ENCODE peak calls at places on chromosomes 1 and 21, in ten cellular contexts. J is endothelial cell of umbilical vein, O is epithelial cell of esophagus, L is GM13977, N is coronary artery, E is pancreas, Q is mucosa of descending colon, C is psoas muscle, D is fibroblast of lung, U is A549. W is an unnamed sample.

GRCh38 chr1:114152211-114153050 is 1.2 kb downstream of the SYT6 start:
- DNase-seq in J (peak; percentile 28), O (peak; percentile 35), L (peak; percentile 50), N (no peak), E (peak; percentile 85), Q (peak; percentile 55), C (peak; percentile 59), D (peak; percentile 29), U (peak; percentile 1), W (no peak)

GRCh38 chr1:230285351-230285750 is 140.8 kb downstream of the PGBD5 start:
- DNase-seq in J (no peak), O (no peak), L (no peak), N (no peak), E (no peak), Q (no peak), C (no peak), D (no peak), U (no peak), W (no peak)

GRCh38 chr1:169161512-169162194 is 55.2 kb downstream of the ATP1B1 start:
- DNase-seq in J (no peak), O (peak; percentile 22), L (no peak), N (no peak), E (no peak), Q (no peak), C (no peak), D (peak; percentile 15), U (peak; percentile 18), W (no peak)

GRCh38 chr21:45330075-45330781 is 42.5 kb upstream of the POFUT2 start:
- DNase-seq in J (no peak), O (peak; percentile 74), L (no peak), N (no peak), E (peak; percentile 90), Q (peak; percentile 39), C (peak; percentile 23), D (peak; percentile 87), U (peak; percentile 93), W (no peak)

GRCh38 chr21:46244602-46245001 is 16.0 kb upstream of the LSS start:
- DNase-seq in J (no peak), O (no peak), L (no peak), N (no peak), E (no peak), Q (no peak), C (no peak), D (no peak), U (no peak), W (no peak)

GRCh38 chr1:84344286-84344685 is 42.8 kb downstream of the SAMD13 start:
- DNase-seq in J (no peak), O (peak; percentile 40), L (no peak), N (no peak), E (no peak), Q (no peak), C (no peak), D (peak; percentile 17), U (no peak), W (no peak)

GRCh38 chr1:52569333-52570265 is 16.7 kb upstream of the TUT4 start:
- DNase-seq in J (peak; percentile 76), O (no peak), L (no peak), N (no peak), E (no peak), Q (no peak), C (no peak), D (no peak), U (no peak), W (no peak)

GRCh38 chr1:153883223-153883622 is 39.5 kb downstream of the GATAD2B start:
- DNase-seq in J (no peak), O (no peak), L (no peak), N (no peak), E (no peak), Q (no peak), C (no peak), D (no peak), U (no peak), W (no peak)

GRCh38 chr1:204359131-204359473 is 627 bp downstream of the PLEKHA6 start:
- DNase-seq in J (no peak), O (no peak), L (no peak), N (no peak), E (no peak), Q (no peak), C (no peak), D (no peak), U (no peak), W (no peak)

GRCh38 chr1:236156512-236157208 is 14.3 kb downstream of the GPR137B start:
- DNase-seq in J (no peak), O (no peak), L (peak; percentile 91), N (no peak), E (no peak), Q (no peak), C (no peak), D (no peak), U (no peak), W (no peak)

GRCh38 chr21:43972850-43973633 is 39.1 kb upstream of the TRAPPC10 start:
- DNase-seq in J (no peak), O (no peak), L (no peak), N (no peak), E (no peak), Q (peak; percentile 31), C (no peak), D (peak; percentile 21), U (no peak), W (no peak)

GRCh38 chr21:44370027-44370735 is 16.8 kb downstream of the TRPM2 start:
- DNase-seq in J (no peak), O (peak; percentile 28), L (no peak), N (peak; percentile 66), E (peak; percentile 43), Q (peak; percentile 43), C (peak; percentile 40), D (peak; percentile 5), U (peak; percentile 24), W (peak; percentile 67)

GRCh38 chr1:45585496-45586075 is 1.7 kb downstream of the NASP start:
- DNase-seq in J (peak; percentile 13), O (no peak), L (no peak), N (no peak), E (no peak), Q (no peak), C (no peak), D (no peak), U (no peak), W (no peak)

GRCh38 chr1:145961425-145962156 is 2.8 kb downstream of the ANKRD34A start:
- DNase-seq in J (no peak), O (peak; percentile 16), L (peak; percentile 45), N (no peak), E (peak; percentile 78), Q (peak; percentile 61), C (peak; percentile 63), D (no peak), U (no peak), W (no peak)

GRCh38 chr1:53327183-53327941 is 508 bp downstream of the LRP8 start:
- DNase-seq in J (peak; percentile 40), O (peak; percentile 33), L (peak; percentile 67), N (no peak), E (peak; percentile 84), Q (peak; percentile 63), C (no peak), D (no peak), U (peak; percentile 45), W (no peak)

GRCh38 chr21:25910809-25911208 is 176.0 kb downstream of the GABPA start:
- DNase-seq in J (no peak), O (no peak), L (no peak), N (no peak), E (no peak), Q (no peak), C (no peak), D (no peak), U (no peak), W (no peak)

GRCh38 chr1:244231193-244231571 is 180.1 kb downstream of the ZBTB18 start:
- DNase-seq in J (no peak), O (peak; percentile 59), L (no peak), N (no peak), E (peak; percentile 69), Q (no peak), C (peak; percentile 55), D (no peak), U (no peak), W (no peak)

GRCh38 chr1:151720974-151721787 is at the start of gene RIIAD1:
- DNase-seq in J (no peak), O (peak; percentile 12), L (peak; percentile 92), N (no peak), E (no peak), Q (no peak), C (no peak), D (no peak), U (no peak), W (peak; percentile 98)

GRCh38 chr1:63069214-63069613 is 253.2 kb upstream of the FOXD3 start:
- DNase-seq in J (no peak), O (no peak), L (no peak), N (no peak), E (no peak), Q (no peak), C (no peak), D (no peak), U (no peak), W (no peak)

GRCh38 chr1:63064135-63064534 is 258.2 kb upstream of the FOXD3 start:
- DNase-seq in J (no peak), O (no peak), L (no peak), N (no peak), E (no peak), Q (no peak), C (no peak), D (no peak), U (no peak), W (no peak)

GRCh38 chr1:63068626-63069025 is 253.7 kb upstream of the FOXD3 start:
- DNase-seq in J (no peak), O (peak; percentile 55), L (no peak), N (no peak), E (no peak), Q (no peak), C (no peak), D (no peak), U (no peak), W (no peak)

GRCh38 chr1:63063367-63063766 is 259.0 kb upstream of the FOXD3 start:
- DNase-seq in J (no peak), O (no peak), L (no peak), N (no peak), E (no peak), Q (no peak), C (no peak), D (no peak), U (no peak), W (no peak)
- TF ChIP-seq CTCF in J (no peak), O (no peak), L (peak; percentile 35), N (no peak), E (no peak), Q (no peak), C (no peak), D (no peak), U (no peak), W (no peak)

GRCh38 chr1:24642481-24643361 is at the start of gene SRRM1:
- DNase-seq in J (peak; percentile 100), O (peak; percentile 100), L (peak; percentile 98), N (peak; percentile 100), E (peak; percentile 100), Q (peak; percentile 98), C (peak; percentile 99), D (peak; percentile 100), U (peak; percentile 100), W (peak; percentile 51)
- TF ChIP-seq CTCF in J (no peak), O (no peak), L (peak; percentile 26), N (no peak), E (peak; percentile 15), Q (no peak), C (no peak), D (no peak), U (no peak), W (no peak)

GRCh38 chr1:228082260-228082974 is at the start of gene ARF1:
- DNase-seq in J (peak; percentile 94), O (peak; percentile 94), L (peak; percentile 100), N (peak; percentile 93), E (peak; percentile 98), Q (peak; percentile 96), C (peak; percentile 91), D (peak; percentile 92), U (peak; percentile 92), W (peak; percentile 100)
- TF ChIP-seq CTCF in J (no peak), O (no peak), L (peak; percentile 2), N (no peak), E (peak; percentile 14), Q (peak; percentile 18), C (no peak), D (no peak), U (no peak), W (no peak)

GRCh38 chr1:17627239-17628052 is 87.9 kb downstream of the ARHGEF10L start:
- DNase-seq in J (no peak), O (no peak), L (no peak), N (no peak), E (no peak), Q (no peak), C (no peak), D (no peak), U (no peak), W (no peak)
- TF ChIP-seq CTCF in J (no peak), O (no peak), L (no peak), N (no peak), E (no peak), Q (no peak), C (no peak), D (no peak), U (no peak), W (no peak)

W was measured in D721Med.